ENCODE peak calls at places on chromosomes 3 and 15, in seven cellular contexts. One of them, this sample, is unnamed.

GRCh38 chr3:25594007-25594502 is 70.7 kb downstream of the TOP2B start:
- DNase-seq in GM23338: peak; percentile 78
- DNase-seq in neural progenitor cell: peak; percentile 55
- DNase-seq in DND-41: peak; percentile 16
- DNase-seq in IMR-90: peak; percentile 88
- DNase-seq in mesenchymal stem cell: peak; percentile 86
- DNase-seq in HCT116: peak; percentile 29
- DNase-seq in this sample: peak; percentile 63

GRCh38 chr15:64524778-64525177 is 64.4 kb downstream of the ZNF609 start:
- DNase-seq in GM23338: no peak
- DNase-seq in neural progenitor cell: no peak
- DNase-seq in DND-41: no peak
- DNase-seq in IMR-90: peak; percentile 37
- DNase-seq in mesenchymal stem cell: no peak
- DNase-seq in HCT116: no peak
- DNase-seq in this sample: no peak

GRCh38 chr15:49103002-49103401 is 52.4 kb downstream of the COPS2 start:
- DNase-seq in GM23338: no peak
- DNase-seq in neural progenitor cell: no peak
- DNase-seq in DND-41: no peak
- DNase-seq in IMR-90: peak; percentile 69
- DNase-seq in mesenchymal stem cell: peak; percentile 4
- DNase-seq in HCT116: no peak
- DNase-seq in this sample: no peak

GRCh38 chr3:12729313-12729676 is 29.8 kb downstream of the TMEM40 start:
- DNase-seq in GM23338: no peak
- DNase-seq in neural progenitor cell: no peak
- DNase-seq in DND-41: no peak
- DNase-seq in IMR-90: peak; percentile 60
- DNase-seq in mesenchymal stem cell: no peak
- DNase-seq in HCT116: no peak
- DNase-seq in this sample: peak; percentile 66

GRCh38 chr3:46709721-46710120 is 7.9 kb downstream of the PRSS50 start:
- DNase-seq in GM23338: no peak
- DNase-seq in neural progenitor cell: no peak
- DNase-seq in DND-41: no peak
- DNase-seq in IMR-90: no peak
- DNase-seq in mesenchymal stem cell: no peak
- DNase-seq in HCT116: no peak
- DNase-seq in this sample: no peak

GRCh38 chr3:10712121-10712520 is 103.9 kb upstream of the SLC6A11 start:
- DNase-seq in GM23338: no peak
- DNase-seq in neural progenitor cell: no peak
- DNase-seq in DND-41: no peak
- DNase-seq in IMR-90: no peak
- DNase-seq in mesenchymal stem cell: no peak
- DNase-seq in HCT116: no peak
- DNase-seq in this sample: no peak

GRCh38 chr3:72274511-72275295 is 489.8 kb upstream of the PROK2 start:
- DNase-seq in GM23338: no peak
- DNase-seq in neural progenitor cell: no peak
- DNase-seq in DND-41: peak; percentile 9
- DNase-seq in IMR-90: peak; percentile 75
- DNase-seq in mesenchymal stem cell: peak; percentile 90
- DNase-seq in HCT116: no peak
- DNase-seq in this sample: peak; percentile 69

GRCh38 chr15:76333720-76334437 is 2.7 kb upstream of the ISL2 start:
- DNase-seq in GM23338: peak; percentile 75
- DNase-seq in neural progenitor cell: peak; percentile 60
- DNase-seq in DND-41: no peak
- DNase-seq in IMR-90: no peak
- DNase-seq in mesenchymal stem cell: no peak
- DNase-seq in HCT116: no peak
- DNase-seq in this sample: no peak

GRCh38 chr3:133444071-133444774 is 44.4 kb downstream of the BFSP2 start:
- DNase-seq in GM23338: no peak
- DNase-seq in neural progenitor cell: no peak
- DNase-seq in DND-41: no peak
- DNase-seq in IMR-90: peak; percentile 24
- DNase-seq in mesenchymal stem cell: no peak
- DNase-seq in HCT116: no peak
- DNase-seq in this sample: peak; percentile 30

GRCh38 chr3:48440590-48440958 is 517 bp downstream of the TMA7 start:
- DNase-seq in GM23338: peak; percentile 41
- DNase-seq in neural progenitor cell: peak; percentile 39
- DNase-seq in DND-41: no peak
- DNase-seq in IMR-90: no peak
- DNase-seq in mesenchymal stem cell: peak; percentile 40
- DNase-seq in HCT116: no peak
- DNase-seq in this sample: peak; percentile 32

GRCh38 chr15:85839637-85840036 is 44.9 kb upstream of the KLHL25 start:
- DNase-seq in GM23338: no peak
- DNase-seq in neural progenitor cell: no peak
- DNase-seq in DND-41: no peak
- DNase-seq in IMR-90: no peak
- DNase-seq in mesenchymal stem cell: no peak
- DNase-seq in HCT116: no peak
- DNase-seq in this sample: no peak

GRCh38 chr3:140588558-140588957 is 89.3 kb upstream of the TRIM42 start:
- DNase-seq in GM23338: peak; percentile 68
- DNase-seq in neural progenitor cell: peak; percentile 39
- DNase-seq in DND-41: no peak
- DNase-seq in IMR-90: no peak
- DNase-seq in mesenchymal stem cell: no peak
- DNase-seq in HCT116: no peak
- DNase-seq in this sample: no peak

GRCh38 chr15:91855684-91856553 is 2.4 kb downstream of the SLCO3A1 start:
- DNase-seq in GM23338: peak; percentile 94
- DNase-seq in neural progenitor cell: peak; percentile 68
- DNase-seq in DND-41: no peak
- DNase-seq in IMR-90: no peak
- DNase-seq in mesenchymal stem cell: no peak
- DNase-seq in HCT116: no peak
- DNase-seq in this sample: peak; percentile 11

GRCh38 chr3:67064105-67064504 is 66.0 kb downstream of the KBTBD8 start:
- DNase-seq in GM23338: no peak
- DNase-seq in neural progenitor cell: no peak
- DNase-seq in DND-41: no peak
- DNase-seq in IMR-90: peak; percentile 8
- DNase-seq in mesenchymal stem cell: no peak
- DNase-seq in HCT116: no peak
- DNase-seq in this sample: no peak

GRCh38 chr3:197372076-197372661 is 73.8 kb upstream of the DLG1 start:
- DNase-seq in GM23338: peak; percentile 35
- DNase-seq in neural progenitor cell: peak; percentile 39
- DNase-seq in DND-41: no peak
- DNase-seq in IMR-90: peak; percentile 87
- DNase-seq in mesenchymal stem cell: peak; percentile 76
- DNase-seq in HCT116: no peak
- DNase-seq in this sample: peak; percentile 88

GRCh38 chr3:186844908-186845307 is 2.4 kb downstream of the ADIPOQ start:
- DNase-seq in GM23338: no peak
- DNase-seq in neural progenitor cell: no peak
- DNase-seq in DND-41: no peak
- DNase-seq in IMR-90: no peak
- DNase-seq in mesenchymal stem cell: no peak
- DNase-seq in HCT116: no peak
- DNase-seq in this sample: no peak

GRCh38 chr3:186843039-186843432 is 526 bp downstream of the ADIPOQ start:
- DNase-seq in GM23338: no peak
- DNase-seq in neural progenitor cell: no peak
- DNase-seq in DND-41: no peak
- DNase-seq in IMR-90: no peak
- DNase-seq in mesenchymal stem cell: no peak
- DNase-seq in HCT116: no peak
- DNase-seq in this sample: no peak

GRCh38 chr3:186842426-186843038 is at the start of gene ADIPOQ:
- DNase-seq in GM23338: no peak
- DNase-seq in neural progenitor cell: no peak
- DNase-seq in DND-41: no peak
- DNase-seq in IMR-90: no peak
- DNase-seq in mesenchymal stem cell: no peak
- DNase-seq in HCT116: no peak
- DNase-seq in this sample: no peak

GRCh38 chr3:186849392-186849975 is 7.0 kb downstream of the ADIPOQ start:
- DNase-seq in GM23338: peak; percentile 81
- DNase-seq in neural progenitor cell: peak; percentile 54
- DNase-seq in DND-41: no peak
- DNase-seq in IMR-90: peak; percentile 38
- DNase-seq in mesenchymal stem cell: peak; percentile 40
- DNase-seq in HCT116: peak; percentile 35
- DNase-seq in this sample: peak; percentile 48

GRCh38 chr3:186847437-186847836 is 4.9 kb downstream of the ADIPOQ start:
- DNase-seq in GM23338: no peak
- DNase-seq in neural progenitor cell: no peak
- DNase-seq in DND-41: no peak
- DNase-seq in IMR-90: no peak
- DNase-seq in mesenchymal stem cell: no peak
- DNase-seq in HCT116: no peak
- DNase-seq in this sample: no peak
- H3K27me3 ChIP-seq in GM23338: no peaks in the 10 kb centered on the region
- H3K27me3 ChIP-seq in neural progenitor cell: no peaks in the 10 kb centered on the region
- H3K27me3 ChIP-seq in DND-41: peaks cover 11% of the 10 kb centered on the region
- H3K27me3 ChIP-seq in IMR-90: peaks cover 32% of the 10 kb centered on the region
- H3K27me3 ChIP-seq in mesenchymal stem cell: peaks cover 61% of the 10 kb centered on the region
- H3K27me3 ChIP-seq in HCT116: peaks cover 25% of the 10 kb centered on the region
- H3K27me3 ChIP-seq in this sample: peaks cover 3% of the 10 kb centered on the region

DNA sequence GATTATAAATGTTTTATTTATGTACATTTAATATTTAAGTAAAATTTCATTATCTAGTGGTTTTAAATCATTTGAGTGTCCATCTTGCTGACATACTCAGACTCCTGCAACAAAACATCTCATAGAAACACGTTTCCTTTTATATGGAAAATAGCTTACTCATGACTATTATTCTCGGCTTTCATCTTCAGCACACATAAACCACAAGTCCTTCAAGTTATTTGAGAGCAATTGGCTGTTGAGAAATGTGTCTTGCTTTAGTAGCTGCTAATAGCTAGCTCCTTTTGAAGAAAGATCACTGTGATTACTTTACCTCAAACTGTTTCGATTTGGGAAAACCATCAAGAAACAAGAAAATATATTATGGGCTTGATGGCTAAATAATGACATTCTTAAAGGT is 559.0 kb downstream of the MECOM start:
- DNase-seq in GM23338: no peak
- DNase-seq in neural progenitor cell: no peak
- DNase-seq in DND-41: no peak
- DNase-seq in IMR-90: peak; percentile 75
- DNase-seq in mesenchymal stem cell: peak; percentile 74
- DNase-seq in HCT116: peak; percentile 32
- DNase-seq in this sample: no peak
- H2AFZ ChIP-seq in GM23338: no peak overlapping the region
- H2AFZ ChIP-seq in neural progenitor cell: no peak overlapping the region
- H2AFZ ChIP-seq in DND-41: no peak overlapping the region
- H2AFZ ChIP-seq in IMR-90: no peak overlapping the region
- H2AFZ ChIP-seq in mesenchymal stem cell: no peak overlapping the region
- H2AFZ ChIP-seq in HCT116: no peak overlapping the region
- H2AFZ ChIP-seq in this sample: no peak overlapping the region

GRCh38 chr3:113829576-113830354 is 8.8 kb upstream of the GRAMD1C start:
- DNase-seq in GM23338: no peak
- DNase-seq in neural progenitor cell: no peak
- DNase-seq in DND-41: no peak
- DNase-seq in IMR-90: no peak
- DNase-seq in mesenchymal stem cell: no peak
- DNase-seq in HCT116: no peak
- DNase-seq in this sample: no peak
- H3K4me3 ChIP-seq in GM23338: no peak overlapping the region
- H3K4me3 ChIP-seq in neural progenitor cell: no peak overlapping the region
- H3K4me3 ChIP-seq in DND-41: no peak overlapping the region
- H3K4me3 ChIP-seq in IMR-90: no peak overlapping the region
- H3K4me3 ChIP-seq in mesenchymal stem cell: no peak overlapping the region
- H3K4me3 ChIP-seq in HCT116: no peak overlapping the region
- H3K4me3 ChIP-seq in this sample: no peak overlapping the region

GRCh38 chr3:168860592-168860991 is 764.9 kb upstream of the GOLIM4 start:
- DNase-seq in GM23338: no peak
- DNase-seq in neural progenitor cell: no peak
- DNase-seq in DND-41: no peak
- DNase-seq in IMR-90: no peak
- DNase-seq in mesenchymal stem cell: no peak
- DNase-seq in HCT116: no peak
- DNase-seq in this sample: no peak
- H3K27me3 ChIP-seq in GM23338: no peaks in the 10 kb centered on the region
- H3K27me3 ChIP-seq in neural progenitor cell: no peaks in the 10 kb centered on the region
- H3K27me3 ChIP-seq in DND-41: no peaks in the 10 kb centered on the region
- H3K27me3 ChIP-seq in IMR-90: no peaks in the 10 kb centered on the region
- H3K27me3 ChIP-seq in mesenchymal stem cell: peaks cover 9% of the 10 kb centered on the region
- H3K27me3 ChIP-seq in HCT116: no peaks in the 10 kb centered on the region
- H3K27me3 ChIP-seq in this sample: no peaks in the 10 kb centered on the region

DNA sequence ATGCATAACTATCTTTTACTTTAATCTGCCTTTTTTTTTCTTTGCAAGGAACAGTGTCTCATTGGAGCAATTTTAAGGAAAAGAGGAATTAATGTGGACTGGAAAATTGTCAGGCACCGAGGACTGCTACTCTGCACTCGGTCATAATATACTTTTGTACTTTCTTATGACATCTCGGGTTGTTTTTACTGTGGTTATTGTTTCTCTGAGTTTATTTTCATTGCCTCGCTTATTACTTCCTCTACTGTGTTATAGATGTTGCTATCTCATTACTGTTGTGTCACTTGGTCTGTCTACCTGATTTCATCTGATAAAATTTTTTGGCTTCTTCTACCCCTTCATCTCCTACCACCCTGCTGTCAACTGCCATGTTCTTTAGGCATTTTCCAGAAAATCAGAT is 213.5 kb upstream of the POU1F1 start:
- DNase-seq in GM23338: no peak
- DNase-seq in neural progenitor cell: no peak
- DNase-seq in DND-41: no peak
- DNase-seq in IMR-90: no peak
- DNase-seq in mesenchymal stem cell: no peak
- DNase-seq in HCT116: no peak
- DNase-seq in this sample: no peak
- H2AFZ ChIP-seq in GM23338: no peak overlapping the region
- H2AFZ ChIP-seq in neural progenitor cell: peak overlapping the region; percentile 3
- H2AFZ ChIP-seq in DND-41: no peak overlapping the region
- H2AFZ ChIP-seq in IMR-90: no peak overlapping the region
- H2AFZ ChIP-seq in mesenchymal stem cell: no peak overlapping the region
- H2AFZ ChIP-seq in HCT116: no peak overlapping the region
- H2AFZ ChIP-seq in this sample: no peak overlapping the region

This sample was measured in hepatocyte.